ENCODE peak calls at places on chromosome 14, in four cellular contexts. F, M, P and C are unnamed samples.

GRCh38 chr14:68630611-68631013 is 162.3 kb downstream of the ZFP36L1 start:
- DNase-seq in M (no peak), F (no peak), P (no peak), C (no peak)

GRCh38 chr14:38042356-38042755 is 165.3 kb upstream of the SSTR1 start:
- DNase-seq in P (peak), M (no peak), F (no peak), C (no peak)

GRCh38 chr14:105477659-105478623 is 3.3 kb downstream of the CRIP2 start:
- DNase-seq in M (no peak), P (no peak), F (no peak), C (no peak)

GRCh38 chr14:95260537-95261440 is 58.9 kb downstream of the CLMN start:
- DNase-seq in P (peak), F (peak), M (no peak), C (no peak)

GRCh38 chr14:91153360-91153759 is 39.5 kb downstream of the DGLUCY start:
- DNase-seq in P (no peak), M (no peak), F (no peak), C (no peak)

GRCh38 chr14:76780875-76781647 is 19.8 kb downstream of the VASH1 start:
- DNase-seq in P (no peak), M (peak), F (no peak), C (no peak)

GRCh38 chr14:89025581-89026236 is 201.3 kb downstream of the TTC8 start:
- DNase-seq in F (no peak), M (no peak), P (peak), C (peak)

GRCh38 chr14:52998376-52999010 is 47.6 kb upstream of the FERMT2 start:
- DNase-seq in P (peak), M (peak), F (no peak), C (peak)

GRCh38 chr14:92461891-92462290 is 51.7 kb upstream of the RIN3 start:
- DNase-seq in P (no peak), M (peak), F (no peak), C (no peak)

GRCh38 chr14:99042376-99043257 is 229.4 kb downstream of the BCL11B start:
- DNase-seq in F (no peak), M (no peak), P (no peak), C (no peak)

GRCh38 chr14:34711808-34712712 is 2.3 kb downstream of the CFL2 start:
- DNase-seq in F (no peak), P (peak), M (no peak), C (no peak)

GRCh38 chr14:63508033-63508432 is 35.1 kb downstream of the PPP2R5E start:
- DNase-seq in M (no peak), P (no peak), F (no peak), C (no peak)

GRCh38 chr14:56085471-56085870 is 32.7 kb upstream of the PELI2 start:
- DNase-seq in P (no peak), M (no peak), F (no peak), C (no peak)

GRCh38 chr14:50432131-50432530 is 35.5 kb upstream of the CDKL1 start:
- DNase-seq in F (no peak), M (no peak), P (no peak), C (no peak)

GRCh38 chr14:88504602-88505001 is 50.2 kb downstream of the PTPN21 start:
- DNase-seq in F (no peak), M (no peak), P (no peak), C (no peak)

GRCh38 chr14:51625170-51625569 is 26.5 kb upstream of the FRMD6 start:
- DNase-seq in P (no peak), F (no peak), M (no peak), C (no peak)